ENCODE peak calls at places on chromosomes 12 and 14, in six cellular contexts. M is brain microvascular endothelial cell, L is Peyer's patch, J is cardiac fibroblast, Q is A549, C is nephron progenitor cell. H is an unnamed sample.

GRCh38 chr12:85835810-85836715 is at the start of gene RASSF9:
- DNase-seq in M (peak; percentile 61), L (no peak), J (peak; percentile 97), Q (peak; percentile 82), C (no peak), H (peak; percentile 96)

GRCh38 chr14:74133833-74134481 is 49.2 kb downstream of the LIN52 start:
- DNase-seq in M (no peak), L (no peak), J (no peak), Q (no peak), C (no peak), H (no peak)

GRCh38 chr12:114408881-114409795 is 3.2 kb upstream of the TBX5 start:
- DNase-seq in M (no peak), L (no peak), J (peak; percentile 74), Q (no peak), C (peak; percentile 42), H (no peak)

GRCh38 chr12:57219205-57219992 is 2.8 kb downstream of the NXPH4 start:
- DNase-seq in M (no peak), L (no peak), J (no peak), Q (no peak), C (no peak), H (no peak)

GRCh38 chr12:114263031-114263825 is 142.7 kb downstream of the TBX5 start:
- DNase-seq in M (no peak), L (no peak), J (no peak), Q (no peak), C (no peak), H (peak; percentile 11)

GRCh38 chr12:68844788-68845695 is 37.1 kb downstream of the MDM2 start:
- DNase-seq in M (no peak), L (no peak), J (no peak), Q (no peak), C (no peak), H (no peak)

GRCh38 chr14:20757963-20758362 is 10.2 kb upstream of the EDDM3B start:
- DNase-seq in M (no peak), L (peak; percentile 59), J (no peak), Q (no peak), C (peak; percentile 9), H (no peak)

GRCh38 chr14:66440806-66441205 is 45.4 kb upstream of the CCDC196 start:
- DNase-seq in M (no peak), L (no peak), J (no peak), Q (no peak), C (no peak), H (no peak)

GRCh38 chr14:67882973-67883372 is 63.4 kb downstream of the RAD51B start:
- DNase-seq in M (no peak), L (no peak), J (no peak), Q (no peak), C (no peak), H (no peak)

GRCh38 chr12:87642245-87642644 is 387.0 kb downstream of the C12orf50 start:
- DNase-seq in M (no peak), L (no peak), J (no peak), Q (no peak), C (no peak), H (no peak)

GRCh38 chr14:32022938-32023466 is 54.1 kb upstream of the ARHGAP5 start:
- DNase-seq in M (no peak), L (no peak), J (peak; percentile 39), Q (no peak), C (no peak), H (no peak)

GRCh38 chr12:111275308-111275707 is 93.6 kb downstream of the PHETA1 start:
- DNase-seq in M (no peak), L (no peak), J (no peak), Q (no peak), C (no peak), H (no peak)

GRCh38 chr12:94873368-94874085 is 130.0 kb downstream of the NDUFA12 start:
- DNase-seq in M (no peak), L (no peak), J (no peak), Q (no peak), C (peak; percentile 74), H (no peak)

GRCh38 chr12:56644654-56645053 is 1.1 kb downstream of the ATP5F1B start:
- DNase-seq in M (no peak), L (no peak), J (peak; percentile 32), Q (no peak), C (no peak), H (no peak)

GRCh38 chr12:71160585-71160984 is 2.8 kb upstream of the TSPAN8 start:
- DNase-seq in M (no peak), L (no peak), J (no peak), Q (no peak), C (no peak), H (no peak)

GRCh38 chr14:44418856-44419255 is 88.2 kb downstream of the FSCB start:
- DNase-seq in M (no peak), L (no peak), J (no peak), Q (no peak), C (no peak), H (no peak)

GRCh38 chr12:102496571-102496970 is 16.2 kb upstream of the IGF1 start:
- DNase-seq in M (no peak), L (no peak), J (no peak), Q (no peak), C (no peak), H (no peak)

GRCh38 chr14:76456200-76456599 is 80.3 kb downstream of the ESRRB start:
- DNase-seq in M (peak; percentile 7), L (no peak), J (peak; percentile 31), Q (peak; percentile 41), C (peak; percentile 65), H (peak; percentile 1)

GRCh38 chr14:38171197-38171596 is 36.5 kb upstream of the SSTR1 start:
- DNase-seq in M (no peak), L (no peak), J (no peak), Q (no peak), C (no peak), H (peak; percentile 16)

GRCh38 chr12:112185093-112185923 is 59.9 kb downstream of the TRAFD1 start:
- DNase-seq in M (no peak), L (no peak), J (no peak), Q (no peak), C (no peak), H (no peak)

GRCh38 chr12:26523708-26524150 is 309.3 kb downstream of the ITPR2 start:
- DNase-seq in M (peak; percentile 67), L (peak; percentile 41), J (peak; percentile 98), Q (no peak), C (no peak), H (peak; percentile 94)

GRCh38 chr12:26527702-26528101 is 305.3 kb downstream of the ITPR2 start:
- DNase-seq in M (no peak), L (no peak), J (no peak), Q (no peak), C (no peak), H (no peak)

GRCh38 chr12:26520869-26521268 is 312.1 kb downstream of the ITPR2 start:
- DNase-seq in M (no peak), L (no peak), J (no peak), Q (no peak), C (no peak), H (no peak)

GRCh38 chr12:26528943-26529342 is 304.1 kb downstream of the ITPR2 start:
- DNase-seq in M (no peak), L (no peak), J (no peak), Q (no peak), C (no peak), H (no peak)

GRCh38 chr12:26524862-26525465 is 308.0 kb downstream of the ITPR2 start:
- DNase-seq in M (peak; percentile 44), L (peak; percentile 23), J (peak; percentile 34), Q (peak; percentile 43), C (no peak), H (no peak)
- TF ChIP-seq CTCF in M (peak; percentile 66), L (peak; percentile 66), J (peak; percentile 78), Q (peak; percentile 37), C (peak; percentile 35), H (peak; percentile 51)

GRCh38 chr12:76495556-76495955 is 64.0 kb downstream of the OSBPL8 start:
- DNase-seq in M (no peak), L (no peak), J (no peak), Q (no peak), C (no peak), H (no peak)
- TF ChIP-seq CTCF in M (no peak), L (no peak), J (no peak), Q (no peak), C (no peak), H (no peak)

DNA sequence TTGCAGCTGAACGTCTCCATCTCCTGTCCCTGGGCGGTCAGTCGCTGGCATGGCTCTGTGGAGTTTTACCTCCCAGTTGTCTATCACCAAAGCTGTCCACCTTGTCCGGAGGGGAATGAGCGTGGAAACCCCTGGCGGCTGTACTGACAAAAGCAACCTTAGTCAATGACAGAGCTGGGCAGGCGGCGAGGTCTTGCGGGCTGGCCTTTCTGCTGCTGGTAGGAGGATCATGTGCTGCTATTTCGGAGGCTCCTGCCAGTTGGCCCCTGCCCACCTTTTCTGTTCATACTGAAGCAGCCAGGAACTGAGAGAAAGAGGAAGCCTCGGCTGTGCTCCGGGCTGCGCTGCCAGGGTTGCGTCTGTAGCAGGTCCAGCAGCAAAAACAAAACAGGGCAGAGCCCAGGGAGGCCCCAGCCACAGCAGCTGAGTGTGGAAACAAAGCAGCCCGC is 57.7 kb downstream of the HMGA2 start:
- DNase-seq in M (no peak), L (peak; percentile 17), J (peak; percentile 96), Q (no peak), C (no peak), H (peak; percentile 90)
- TF ChIP-seq CTCF in M (peak; percentile 56), L (no peak), J (peak; percentile 21), Q (no peak), C (no peak), H (peak; percentile 51)

GRCh38 chr12:97425802-97426484 is 36.7 kb upstream of the RMST start:
- DNase-seq in M (no peak), L (no peak), J (no peak), Q (no peak), C (no peak), H (no peak)
- TF ChIP-seq CTCF in M (no peak), L (no peak), J (no peak), Q (no peak), C (no peak), H (no peak)

DNA sequence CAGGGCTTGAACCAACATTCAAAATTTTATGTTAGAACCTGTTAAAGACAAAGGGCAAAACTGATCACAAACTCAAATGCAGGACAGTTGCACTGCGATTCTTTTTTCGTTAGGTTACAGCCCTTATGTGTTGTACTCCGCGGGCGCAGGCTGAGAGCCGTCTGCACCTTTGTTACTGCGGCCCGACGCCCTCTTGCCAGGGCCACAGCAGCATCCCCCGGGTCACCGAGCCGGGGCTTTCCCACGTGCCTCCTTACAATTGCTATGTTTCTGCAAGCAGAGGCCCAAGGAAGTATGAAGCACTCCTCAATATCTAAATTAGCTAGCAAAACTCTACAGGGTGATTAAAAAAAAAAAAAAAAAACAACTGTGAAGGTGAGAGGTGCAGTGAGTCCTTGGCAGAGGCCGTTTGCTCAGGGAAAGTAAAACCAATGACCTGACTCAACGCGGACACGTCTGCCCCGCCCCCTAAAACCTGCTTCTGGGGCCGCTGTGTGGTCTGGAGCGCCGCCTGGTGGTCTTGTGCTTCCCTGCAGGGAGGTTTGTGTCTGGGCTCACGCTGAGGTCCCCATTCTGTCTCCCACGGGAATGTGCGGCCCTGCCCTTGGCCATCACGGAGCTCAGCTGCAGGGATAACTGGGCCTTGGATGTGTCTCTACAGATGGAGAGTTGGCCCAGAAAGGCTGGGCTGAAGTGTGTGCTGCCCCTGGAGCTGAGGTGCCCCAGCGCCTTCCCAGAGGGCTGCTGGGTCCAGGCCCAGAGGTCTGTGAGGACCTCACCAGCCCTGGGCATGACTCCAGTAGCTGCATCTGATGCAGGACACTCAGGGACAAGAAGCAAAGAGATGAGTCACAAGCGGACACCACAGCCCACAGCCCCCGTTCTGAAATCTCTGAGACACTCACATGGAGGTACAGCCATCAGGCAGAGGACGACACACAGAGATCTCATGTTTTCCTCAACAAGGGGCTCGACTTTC is 418.5 kb downstream of the TMEM121 start:
- DNase-seq in M (no peak), L (peak; percentile 71), J (no peak), Q (peak; percentile 70), C (no peak), H (no peak)
- TF ChIP-seq CTCF in M (peak; percentile 7), L (peak; percentile 75), J (peak; percentile 16), Q (peak; percentile 77), C (no peak), H (no peak)

GRCh38 chr12:30964896-30965612 is 38.5 kb downstream of the TSPAN11 start:
- DNase-seq in M (no peak), L (no peak), J (no peak), Q (no peak), C (no peak), H (no peak)
- TF ChIP-seq CTCF in M (no peak), L (no peak), J (no peak), Q (no peak), C (no peak), H (no peak)

H was measured in astrocyte of the cerebellum.